ENCODE peak calls at places on chromosomes 4 and X, in eight cellular contexts. R is GM12891; K is CD8-positive, alpha-beta memory T cell; I is activated CD4-positive, alpha-beta T cell treated with anti-CD3 and anti-CD28 coated beads for 48 hours; U is left cardiac atrium; E is HT1080; C is NCI-H1092; G is stimulated activated naive CD8-positive, alpha-beta T cell treated with anti-CD3 and anti-CD28 coated beads, Interleukin-15, Interleukin-2, amounts not matched to agents 100 U/mL and 50 U/mL, for 24 hours. Y is an unnamed sample.

GRCh38 chr4:168637872-168638756 is 141.3 kb downstream of the PALLD start:
- DNase-seq in U (no peak), C (no peak), G (no peak), K (no peak), E (no peak), I (no peak), R (no peak), Y (peak)

GRCh38 chr4:158170691-158171455 is 2.0 kb downstream of the GASK1B start:
- DNase-seq in I (peak), G (peak), E (no peak), U (peak), R (no peak), K (no peak), C (no peak), Y (no peak)

GRCh38 chr4:22190855-22191254 is 242.3 kb upstream of the KCNIP4 start:
- DNase-seq in U (no peak), I (no peak), C (no peak), E (peak), K (no peak), G (no peak), R (no peak), Y (no peak)

GRCh38 chrX:149757206-149758067 is 16.4 kb upstream of the HSFX1 start:
- DNase-seq in R (no peak), C (no peak), I (no peak), U (no peak), E (no peak), G (no peak), K (no peak), Y (no peak)

GRCh38 chr4:61211781-61212180 is 11.7 kb downstream of the ADGRL3 start:
- DNase-seq in G (no peak), R (no peak), I (no peak), U (no peak), K (no peak), C (no peak), E (no peak), Y (no peak)

GRCh38 chr4:17347445-17347844 is 164.4 kb downstream of the QDPR start:
- DNase-seq in R (peak), G (peak), C (no peak), E (peak), K (no peak), U (no peak), I (peak), Y (no peak)

GRCh38 chr4:114005569-114006442 is 26.4 kb upstream of the ARSJ start:
- DNase-seq in I (no peak), C (no peak), G (no peak), K (peak), E (peak), U (no peak), R (no peak), Y (no peak)

GRCh38 chr4:168386002-168386401 is 67.5 kb upstream of the DDX60 start:
- DNase-seq in G (no peak), K (no peak), C (no peak), E (no peak), I (no peak), U (no peak), R (no peak), Y (peak)

GRCh38 chr4:45063166-45063565 is 336.8 kb upstream of the GNPDA2 start:
- DNase-seq in C (no peak), R (no peak), U (no peak), K (no peak), I (no peak), G (no peak), E (no peak), Y (no peak)

GRCh38 chrX:45771114-45771513 is 570.4 kb upstream of the DIPK2B start:
- DNase-seq in R (no peak), E (peak), K (no peak), G (no peak), U (no peak), C (no peak), I (no peak), Y (peak)

GRCh38 chr4:51901363-51901762 is 58.4 kb downstream of the DCUN1D4 start:
- DNase-seq in K (no peak), E (no peak), U (peak), I (no peak), C (no peak), R (no peak), G (no peak), Y (no peak)

GRCh38 chr4:51884055-51884454 is 41.1 kb downstream of the DCUN1D4 start:
- DNase-seq in R (no peak), I (no peak), K (no peak), E (no peak), C (no peak), U (no peak), G (no peak), Y (no peak)

GRCh38 chrX:115665122-115665521 is 104.1 kb downstream of the PLS3 start:
- DNase-seq in U (no peak), I (no peak), E (no peak), R (no peak), C (no peak), K (no peak), G (no peak), Y (no peak)

GRCh38 chr4:53553486-53554210 is 37.6 kb downstream of the LNX1 start:
- DNase-seq in E (no peak), K (no peak), U (no peak), I (no peak), G (no peak), R (no peak), C (no peak), Y (no peak)

GRCh38 chrX:106404512-106404911 is 207.3 kb upstream of the RADX start:
- DNase-seq in K (no peak), C (no peak), E (no peak), G (no peak), U (no peak), R (no peak), I (no peak), Y (no peak)

GRCh38 chr4:146245246-146245645 is 30.9 kb downstream of the REELD1 start:
- DNase-seq in G (no peak), K (no peak), I (no peak), R (no peak), E (no peak), U (peak), C (no peak), Y (no peak)

GRCh38 chrX:103356023-103356798 is at the start of gene TCEAL9:
- DNase-seq in G (peak), C (peak), R (no peak), K (no peak), I (no peak), U (peak), E (peak), Y (peak)

GRCh38 chr4:12949719-12950118 is 534.4 kb downstream of the RAB28 start:
- DNase-seq in E (peak), G (no peak), U (no peak), K (no peak), R (no peak), C (no peak), I (no peak), Y (no peak)

Y was measured in AG09319.